ENCODE peak calls at places on chromosome 15, in seven cellular contexts. One of them, this sample, is unnamed.

GRCh38 chr15:25693321-25694237 is 169.5 kb downstream of the ATP10A start:
- DNase-seq in heart left ventricle: no peak
- DNase-seq in SJCRH30: peak; percentile 49
- DNase-seq in left lung: no peak
- DNase-seq in GM23248: peak; percentile 48
- DNase-seq in GM12865: peak; percentile 2
- DNase-seq in neuronal stem cell: peak; percentile 18
- DNase-seq in this sample: no peak

GRCh38 chr15:51405646-51406194 is 64.3 kb downstream of the GLDN start:
- DNase-seq in heart left ventricle: no peak
- DNase-seq in SJCRH30: no peak
- DNase-seq in left lung: no peak
- DNase-seq in GM23248: no peak
- DNase-seq in GM12865: no peak
- DNase-seq in neuronal stem cell: no peak
- DNase-seq in this sample: no peak

GRCh38 chr15:96273317-96274086 is 57.0 kb upstream of the NR2F2 start:
- DNase-seq in heart left ventricle: no peak
- DNase-seq in SJCRH30: no peak
- DNase-seq in left lung: no peak
- DNase-seq in GM23248: peak; percentile 99
- DNase-seq in GM12865: peak; percentile 28
- DNase-seq in neuronal stem cell: no peak
- DNase-seq in this sample: peak; percentile 18

GRCh38 chr15:78676424-78677110 is 35.6 kb upstream of the CHRNB4 start:
- DNase-seq in heart left ventricle: no peak
- DNase-seq in SJCRH30: no peak
- DNase-seq in left lung: no peak
- DNase-seq in GM23248: no peak
- DNase-seq in GM12865: no peak
- DNase-seq in neuronal stem cell: no peak
- DNase-seq in this sample: no peak

GRCh38 chr15:31486506-31486905 is 159.9 kb downstream of the KLF13 start:
- DNase-seq in heart left ventricle: no peak
- DNase-seq in SJCRH30: no peak
- DNase-seq in left lung: no peak
- DNase-seq in GM23248: no peak
- DNase-seq in GM12865: no peak
- DNase-seq in neuronal stem cell: no peak
- DNase-seq in this sample: no peak

GRCh38 chr15:79682851-79683288 is 213.9 kb downstream of the MTHFS start:
- DNase-seq in heart left ventricle: no peak
- DNase-seq in SJCRH30: no peak
- DNase-seq in left lung: no peak
- DNase-seq in GM23248: peak; percentile 71
- DNase-seq in GM12865: no peak
- DNase-seq in neuronal stem cell: no peak
- DNase-seq in this sample: no peak

GRCh38 chr15:65666257-65666656 is 44.5 kb downstream of the SLC24A1 start:
- DNase-seq in heart left ventricle: no peak
- DNase-seq in SJCRH30: no peak
- DNase-seq in left lung: no peak
- DNase-seq in GM23248: peak; percentile 63
- DNase-seq in GM12865: no peak
- DNase-seq in neuronal stem cell: no peak
- DNase-seq in this sample: no peak

GRCh38 chr15:57124036-57124435 is 205.6 kb downstream of the TCF12 start:
- DNase-seq in heart left ventricle: no peak
- DNase-seq in SJCRH30: no peak
- DNase-seq in left lung: no peak
- DNase-seq in GM23248: no peak
- DNase-seq in GM12865: no peak
- DNase-seq in neuronal stem cell: no peak
- DNase-seq in this sample: no peak

GRCh38 chr15:33200903-33201302 is 6.4 kb upstream of the FMN1 start:
- DNase-seq in heart left ventricle: no peak
- DNase-seq in SJCRH30: no peak
- DNase-seq in left lung: no peak
- DNase-seq in GM23248: no peak
- DNase-seq in GM12865: no peak
- DNase-seq in neuronal stem cell: no peak
- DNase-seq in this sample: no peak

GRCh38 chr15:76839173-76839572 is 66.0 kb downstream of the SCAPER start:
- DNase-seq in heart left ventricle: no peak
- DNase-seq in SJCRH30: no peak
- DNase-seq in left lung: no peak
- DNase-seq in GM23248: peak; percentile 5
- DNase-seq in GM12865: no peak
- DNase-seq in neuronal stem cell: no peak
- DNase-seq in this sample: no peak

GRCh38 chr15:89653578-89653977 is 1.7 kb downstream of the KIF7 start:
- DNase-seq in heart left ventricle: no peak
- DNase-seq in SJCRH30: no peak
- DNase-seq in left lung: no peak
- DNase-seq in GM23248: no peak
- DNase-seq in GM12865: no peak
- DNase-seq in neuronal stem cell: no peak
- DNase-seq in this sample: no peak

GRCh38 chr15:87121357-87121756 is 1041.7 kb downstream of the AGBL1 start:
- DNase-seq in heart left ventricle: no peak
- DNase-seq in SJCRH30: no peak
- DNase-seq in left lung: no peak
- DNase-seq in GM23248: no peak
- DNase-seq in GM12865: no peak
- DNase-seq in neuronal stem cell: no peak
- DNase-seq in this sample: no peak

GRCh38 chr15:99014803-99015676 is 7.4 kb upstream of the PGPEP1L start:
- DNase-seq in heart left ventricle: peak; percentile 75
- DNase-seq in SJCRH30: peak; percentile 79
- DNase-seq in left lung: peak; percentile 90
- DNase-seq in GM23248: peak; percentile 72
- DNase-seq in GM12865: peak; percentile 89
- DNase-seq in neuronal stem cell: peak; percentile 78
- DNase-seq in this sample: peak; percentile 87

GRCh38 chr15:100932676-100933348 is 13.7 kb downstream of the LRRK1 start:
- DNase-seq in heart left ventricle: no peak
- DNase-seq in SJCRH30: no peak
- DNase-seq in left lung: no peak
- DNase-seq in GM23248: no peak
- DNase-seq in GM12865: no peak
- DNase-seq in neuronal stem cell: no peak
- DNase-seq in this sample: no peak

GRCh38 chr15:39248204-39248603 is 332.7 kb upstream of the THBS1 start:
- DNase-seq in heart left ventricle: peak; percentile 60
- DNase-seq in SJCRH30: peak; percentile 36
- DNase-seq in left lung: no peak
- DNase-seq in GM23248: peak; percentile 89
- DNase-seq in GM12865: no peak
- DNase-seq in neuronal stem cell: no peak
- DNase-seq in this sample: no peak

GRCh38 chr15:77584201-77584600 is 48.5 kb downstream of the LINGO1 start:
- DNase-seq in heart left ventricle: no peak
- DNase-seq in SJCRH30: no peak
- DNase-seq in left lung: peak; percentile 33
- DNase-seq in GM23248: no peak
- DNase-seq in GM12865: no peak
- DNase-seq in neuronal stem cell: no peak
- DNase-seq in this sample: no peak

GRCh38 chr15:74265046-74265639 is 29.0 kb downstream of the CCDC33 start:
- DNase-seq in heart left ventricle: no peak
- DNase-seq in SJCRH30: peak; percentile 63
- DNase-seq in left lung: no peak
- DNase-seq in GM23248: peak; percentile 51
- DNase-seq in GM12865: peak; percentile 26
- DNase-seq in neuronal stem cell: peak; percentile 87
- DNase-seq in this sample: no peak

GRCh38 chr15:51349156-51349844 is 7.8 kb downstream of the GLDN start:
- DNase-seq in heart left ventricle: no peak
- DNase-seq in SJCRH30: no peak
- DNase-seq in left lung: no peak
- DNase-seq in GM23248: peak; percentile 30
- DNase-seq in GM12865: no peak
- DNase-seq in neuronal stem cell: no peak
- DNase-seq in this sample: no peak

GRCh38 chr15:43441316-43441715 is 51.6 kb downstream of the TP53BP1 start:
- DNase-seq in heart left ventricle: no peak
- DNase-seq in SJCRH30: no peak
- DNase-seq in left lung: no peak
- DNase-seq in GM23248: peak; percentile 44
- DNase-seq in GM12865: peak; percentile 38
- DNase-seq in neuronal stem cell: no peak
- DNase-seq in this sample: peak; percentile 9

GRCh38 chr15:76108021-76108723 is 48.4 kb downstream of the TMEM266 start:
- DNase-seq in heart left ventricle: no peak
- DNase-seq in SJCRH30: no peak
- DNase-seq in left lung: no peak
- DNase-seq in GM23248: no peak
- DNase-seq in GM12865: no peak
- DNase-seq in neuronal stem cell: no peak
- DNase-seq in this sample: no peak

GRCh38 chr15:83830381-83830780 is 176.5 kb downstream of the ADAMTSL3 start:
- DNase-seq in heart left ventricle: no peak
- DNase-seq in SJCRH30: peak; percentile 35
- DNase-seq in left lung: no peak
- DNase-seq in GM23248: no peak
- DNase-seq in GM12865: no peak
- DNase-seq in neuronal stem cell: no peak
- DNase-seq in this sample: no peak

GRCh38 chr15:83837946-83838571 is 184.1 kb downstream of the ADAMTSL3 start:
- DNase-seq in heart left ventricle: no peak
- DNase-seq in SJCRH30: peak; percentile 27
- DNase-seq in left lung: peak; percentile 76
- DNase-seq in GM23248: peak; percentile 35
- DNase-seq in GM12865: peak; percentile 27
- DNase-seq in neuronal stem cell: peak; percentile 23
- DNase-seq in this sample: peak; percentile 5

GRCh38 chr15:83838763-83839162 is 184.8 kb downstream of the ADAMTSL3 start:
- DNase-seq in heart left ventricle: no peak
- DNase-seq in SJCRH30: no peak
- DNase-seq in left lung: no peak
- DNase-seq in GM23248: no peak
- DNase-seq in GM12865: no peak
- DNase-seq in neuronal stem cell: no peak
- DNase-seq in this sample: no peak

GRCh38 chr15:83835384-83836010 is 181.6 kb downstream of the ADAMTSL3 start:
- DNase-seq in heart left ventricle: no peak
- DNase-seq in SJCRH30: no peak
- DNase-seq in left lung: no peak
- DNase-seq in GM23248: no peak
- DNase-seq in GM12865: no peak
- DNase-seq in neuronal stem cell: no peak
- DNase-seq in this sample: no peak

GRCh38 chr15:83833569-83833968 is 179.6 kb downstream of the ADAMTSL3 start:
- DNase-seq in heart left ventricle: no peak
- DNase-seq in SJCRH30: no peak
- DNase-seq in left lung: no peak
- DNase-seq in GM23248: no peak
- DNase-seq in GM12865: no peak
- DNase-seq in neuronal stem cell: no peak
- DNase-seq in this sample: no peak
- H3K4me3 ChIP-seq in heart left ventricle: no peak overlapping the region
- H3K4me3 ChIP-seq in SJCRH30: no peak overlapping the region
- H3K4me3 ChIP-seq in left lung: no peak overlapping the region
- H3K4me3 ChIP-seq in GM23248: no peak overlapping the region
- H3K4me3 ChIP-seq in GM12865: no peak overlapping the region
- H3K4me3 ChIP-seq in neuronal stem cell: no peak overlapping the region
- H3K4me3 ChIP-seq in this sample: no peak overlapping the region

DNA sequence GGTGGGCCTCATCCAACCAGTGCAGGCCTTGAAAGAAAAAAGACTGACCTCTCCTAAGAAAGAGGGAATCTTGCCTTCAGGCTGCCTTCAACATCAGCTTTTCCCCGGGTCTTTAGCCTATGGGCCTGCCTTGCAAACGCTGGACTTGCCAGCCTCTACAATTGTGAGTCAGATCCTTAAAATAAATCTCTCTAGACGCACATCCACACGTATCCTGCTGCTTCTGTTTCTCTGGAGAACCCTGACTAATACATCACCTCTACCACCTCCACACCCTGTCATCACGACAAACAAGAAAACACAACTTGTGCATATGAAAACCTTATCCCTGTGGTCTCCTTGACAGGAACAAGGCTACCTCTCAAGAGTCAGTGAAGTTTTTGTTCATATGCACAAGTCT is 11.8 kb downstream of the CYFIP1 start:
- DNase-seq in heart left ventricle: no peak
- DNase-seq in SJCRH30: no peak
- DNase-seq in left lung: no peak
- DNase-seq in GM23248: peak; percentile 95
- DNase-seq in GM12865: peak; percentile 14
- DNase-seq in neuronal stem cell: no peak
- DNase-seq in this sample: no peak
- H3K4me3 ChIP-seq in heart left ventricle: no peak overlapping the region
- H3K4me3 ChIP-seq in SJCRH30: no peak overlapping the region
- H3K4me3 ChIP-seq in left lung: no peak overlapping the region
- H3K4me3 ChIP-seq in GM23248: peak overlapping the region; percentile 37
- H3K4me3 ChIP-seq in GM12865: no peak overlapping the region
- H3K4me3 ChIP-seq in neuronal stem cell: no peak overlapping the region
- H3K4me3 ChIP-seq in this sample: no peak overlapping the region

GRCh38 chr15:24146251-24146650 is 459.1 kb upstream of the NDN start:
- DNase-seq in heart left ventricle: no peak
- DNase-seq in SJCRH30: no peak
- DNase-seq in left lung: no peak
- DNase-seq in GM23248: no peak
- DNase-seq in GM12865: no peak
- DNase-seq in neuronal stem cell: no peak
- DNase-seq in this sample: no peak

DNA sequence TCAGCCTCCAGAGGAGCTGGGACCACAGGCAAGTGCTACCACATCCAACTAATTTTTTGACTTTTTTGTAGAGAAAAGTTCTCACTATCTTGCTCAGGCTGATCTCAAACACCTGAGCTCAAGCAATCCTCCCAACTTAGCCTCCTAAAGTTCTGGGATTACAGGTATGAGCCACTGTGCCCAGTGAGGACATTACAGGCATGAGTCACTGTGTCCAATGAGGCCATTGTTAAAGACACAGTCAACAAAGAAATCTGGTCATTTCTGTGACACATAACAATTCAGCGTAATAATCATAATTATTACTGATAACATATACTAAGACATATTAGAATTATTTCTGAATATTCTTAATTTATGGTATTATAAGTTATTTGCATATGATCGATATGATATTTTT is 463.4 kb upstream of the NDN start:
- DNase-seq in heart left ventricle: no peak
- DNase-seq in SJCRH30: no peak
- DNase-seq in left lung: no peak
- DNase-seq in GM23248: no peak
- DNase-seq in GM12865: no peak
- DNase-seq in neuronal stem cell: no peak
- DNase-seq in this sample: no peak
- H3K4me3 ChIP-seq in heart left ventricle: no peak overlapping the region
- H3K4me3 ChIP-seq in SJCRH30: no peak overlapping the region
- H3K4me3 ChIP-seq in left lung: no peak overlapping the region
- H3K4me3 ChIP-seq in GM23248: no peak overlapping the region
- H3K4me3 ChIP-seq in GM12865: no peak overlapping the region
- H3K4me3 ChIP-seq in neuronal stem cell: no peak overlapping the region
- H3K4me3 ChIP-seq in this sample: no peak overlapping the region

DNA sequence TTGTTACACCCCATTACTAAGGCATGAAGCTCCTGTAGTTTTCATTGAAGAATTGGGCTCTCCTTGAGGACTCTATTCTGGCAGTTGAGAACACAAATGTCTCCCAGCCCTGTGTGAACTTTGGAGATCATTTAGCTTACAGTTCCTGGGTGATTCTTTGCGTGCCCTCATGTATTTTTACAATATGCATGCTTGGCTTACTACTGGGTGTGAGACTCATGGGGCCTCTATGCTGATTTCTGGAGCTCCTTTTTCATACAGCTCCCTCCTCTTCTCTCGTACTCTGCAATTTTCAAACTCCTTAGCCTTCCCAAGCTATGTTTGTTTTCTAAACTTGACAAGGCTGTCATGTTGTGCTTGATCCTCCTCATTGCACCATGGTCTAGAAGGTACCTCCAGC is 8.6 kb downstream of the AKAP13 start:
- DNase-seq in heart left ventricle: no peak
- DNase-seq in SJCRH30: no peak
- DNase-seq in left lung: no peak
- DNase-seq in GM23248: peak; percentile 27
- DNase-seq in GM12865: no peak
- DNase-seq in neuronal stem cell: no peak
- DNase-seq in this sample: no peak
- H3K4me3 ChIP-seq in heart left ventricle: no peak overlapping the region
- H3K4me3 ChIP-seq in SJCRH30: no peak overlapping the region
- H3K4me3 ChIP-seq in left lung: no peak overlapping the region
- H3K4me3 ChIP-seq in GM23248: no peak overlapping the region
- H3K4me3 ChIP-seq in GM12865: no peak overlapping the region
- H3K4me3 ChIP-seq in neuronal stem cell: no peak overlapping the region
- H3K4me3 ChIP-seq in this sample: no peak overlapping the region